ENCODE peak calls at places on chromosome 20, in ten cellular contexts. H is lower lobe of right lung; O is CD4-positive, alpha-beta T cell; W is tibial artery; E is right lobe of liver; V is MM.1S; D is GM23338; X is cardiac muscle cell; R is K562; P is IMR-90. S is an unnamed sample. For H3K27me3, the result is how much of the 10 kb centered on the place peaks cover.

GRCh38 chr20:42485566-42485965 is 704.1 kb downstream of the PTPRT start:
- DNase-seq in H (no peak), O (no peak), W (no peak), E (no peak), V (no peak), D (no peak), X (no peak), R (no peak), P (no peak), S (no peak)

GRCh38 chr20:19780261-19780660 is 22.2 kb downstream of the RIN2 start:
- DNase-seq in H (no peak), O (no peak), W (no peak), E (no peak), V (no peak), D (no peak), X (no peak), R (no peak), P (no peak), S (no peak)

GRCh38 chr20:6623989-6624388 is 143.5 kb upstream of the BMP2 start:
- DNase-seq in H (no peak), O (no peak), W (no peak), E (no peak), V (peak), D (peak), X (peak), R (no peak), P (no peak), S (no peak)

GRCh38 chr20:33285861-33286495 is 3.0 kb downstream of the BPIFB1 start:
- DNase-seq in H (no peak), O (no peak), W (no peak), E (no peak), V (no peak), D (no peak), X (no peak), R (no peak), P (no peak), S (no peak)

GRCh38 chr20:1652104-1652503 is 5.5 kb downstream of the SIRPG start:
- DNase-seq in H (no peak), O (no peak), W (no peak), E (no peak), V (no peak), D (no peak), X (no peak), R (no peak), P (no peak), S (no peak)

GRCh38 chr20:7196481-7196880 is 429.0 kb downstream of the BMP2 start:
- DNase-seq in H (no peak), O (no peak), W (no peak), E (no peak), V (no peak), D (no peak), X (no peak), R (no peak), P (no peak), S (no peak)

GRCh38 chr20:60053125-60053812 is 95.0 kb downstream of the CDH26 start:
- DNase-seq in H (no peak), O (no peak), W (no peak), E (no peak), V (no peak), D (no peak), X (no peak), R (no peak), P (no peak), S (no peak)

GRCh38 chr20:5001174-5002076 is at the start of gene SLC23A2:
- DNase-seq in H (peak), O (peak), W (peak), E (peak), V (peak), D (peak), X (peak), R (peak), P (no peak), S (peak)

GRCh38 chr20:5150226-5151076 is 23.6 kb downstream of the CDS2 start:
- DNase-seq in H (no peak), O (no peak), W (no peak), E (no peak), V (no peak), D (no peak), X (no peak), R (no peak), P (peak), S (no peak)

GRCh38 chr20:23225407-23226060 is 125.1 kb upstream of the NXT1 start:
- DNase-seq in H (peak), O (no peak), W (peak), E (no peak), V (no peak), D (no peak), X (no peak), R (peak), P (peak), S (no peak)

GRCh38 chr20:58711266-58712051 is 18.9 kb downstream of the NPEPL1 start:
- DNase-seq in H (no peak), O (no peak), W (peak), E (no peak), V (no peak), D (no peak), X (no peak), R (no peak), P (no peak), S (no peak)

GRCh38 chr20:18496042-18496441 is 983 bp downstream of the RBBP9 start:
- DNase-seq in H (no peak), O (no peak), W (no peak), E (no peak), V (peak), D (peak), X (peak), R (no peak), P (no peak), S (no peak)

GRCh38 chr20:16864069-16864468 is 115.9 kb downstream of the OTOR start:
- DNase-seq in H (no peak), O (no peak), W (no peak), E (peak), V (peak), D (no peak), X (no peak), R (no peak), P (peak), S (no peak)

GRCh38 chr20:57679113-57679512 is 30.7 kb downstream of the PMEPA1 start:
- DNase-seq in H (no peak), O (no peak), W (no peak), E (no peak), V (peak), D (no peak), X (no peak), R (no peak), P (no peak), S (no peak)

GRCh38 chr20:34189572-34190163 is 51.6 kb upstream of the ASIP start:
- DNase-seq in H (no peak), O (no peak), W (no peak), E (no peak), V (no peak), D (no peak), X (no peak), R (peak), P (no peak), S (no peak)

GRCh38 chr20:16671753-16672152 is 58.1 kb upstream of the SNRPB2 start:
- DNase-seq in H (no peak), O (no peak), W (no peak), E (no peak), V (no peak), D (no peak), X (no peak), R (no peak), P (no peak), S (no peak)

GRCh38 chr20:17710379-17711305 is 10.9 kb downstream of the BANF2 start:
- DNase-seq in H (no peak), O (no peak), W (peak), E (peak), V (no peak), D (peak), X (peak), R (no peak), P (peak), S (no peak)

GRCh38 chr20:37346232-37346525 is 239 bp downstream of the SRC start:
- DNase-seq in H (no peak), O (no peak), W (no peak), E (no peak), V (no peak), D (no peak), X (no peak), R (no peak), P (no peak), S (no peak)

GRCh38 chr20:35561268-35561667 is 19.4 kb downstream of the ERGIC3 start:
- DNase-seq in H (no peak), O (no peak), W (no peak), E (no peak), V (peak), D (peak), X (peak), R (peak), P (peak), S (peak)

GRCh38 chr20:60055740-60056139 is 97.5 kb downstream of the CDH26 start:
- DNase-seq in H (peak), O (peak), W (peak), E (peak), V (no peak), D (no peak), X (no peak), R (no peak), P (no peak), S (no peak)

GRCh38 chr20:64163776-64164122 is 503 bp upstream of the MYT1 start:
- DNase-seq in H (no peak), O (no peak), W (no peak), E (no peak), V (no peak), D (no peak), X (no peak), R (no peak), P (no peak), S (no peak)

GRCh38 chr20:9617940-9618339 is 103.5 kb downstream of the LAMP5 start:
- DNase-seq in H (no peak), O (no peak), W (no peak), E (no peak), V (peak), D (peak), X (peak), R (no peak), P (peak), S (peak)

GRCh38 chr20:43538855-43539700 is 19.7 kb upstream of the SGK2 start:
- DNase-seq in H (no peak), O (no peak), W (peak), E (peak), V (no peak), D (no peak), X (no peak), R (no peak), P (peak), S (no peak)

GRCh38 chr20:23624307-23624706 is 13.4 kb downstream of the CST3 start:
- DNase-seq in H (no peak), O (no peak), W (no peak), E (no peak), V (no peak), D (no peak), X (no peak), R (no peak), P (no peak), S (no peak)

DNA sequence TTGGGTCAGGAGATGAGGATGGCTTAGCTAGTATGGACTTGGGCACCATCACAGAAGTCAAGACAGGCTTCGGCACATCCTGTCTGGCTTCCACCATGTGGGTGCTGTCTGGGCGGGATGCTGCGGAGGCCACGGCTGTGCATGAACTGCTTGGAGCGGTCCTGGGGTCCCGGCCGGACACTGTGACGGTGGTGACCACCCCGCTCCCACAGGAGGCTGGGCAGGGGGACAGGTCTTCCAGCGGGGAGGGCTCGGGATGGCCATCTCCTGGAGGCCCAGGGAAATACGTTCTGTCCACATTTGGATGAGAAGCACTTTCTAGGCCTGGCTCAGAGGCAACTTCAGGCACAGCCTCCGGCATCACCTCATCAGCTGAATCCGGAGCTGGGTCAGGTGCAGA is 32.1 kb upstream of the TCFL5 start:
- DNase-seq in H (peak), O (no peak), W (no peak), E (no peak), V (no peak), D (no peak), X (no peak), R (no peak), P (no peak), S (peak)
- TF ChIP-seq CTCF in H (no peak), O (no peak), W (no peak), E (no peak), V (no peak), D (peak), X (peak), R (peak), P (peak), S (peak)

DNA sequence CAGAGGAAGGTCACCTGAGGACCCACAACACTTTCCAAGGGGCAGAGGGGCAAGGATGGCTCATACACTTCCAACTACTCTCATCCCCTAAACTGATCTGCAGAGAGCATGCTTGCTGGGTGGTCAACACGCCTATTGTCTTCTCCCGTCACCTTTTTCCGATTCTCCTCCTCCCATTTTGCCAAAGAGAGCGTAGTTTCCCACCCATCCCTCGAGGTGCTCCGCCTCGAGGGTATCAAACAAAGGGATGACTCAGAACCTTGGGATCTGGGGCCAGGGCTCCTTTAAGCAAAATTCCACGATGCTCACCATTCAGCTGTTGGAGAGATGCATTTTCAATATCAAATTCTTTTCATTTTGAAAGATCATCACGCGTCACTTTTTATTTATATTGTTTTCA is 507.5 kb upstream of the SULF2 start:
- DNase-seq in H (no peak), O (no peak), W (no peak), E (no peak), V (no peak), D (peak), X (no peak), R (no peak), P (no peak), S (no peak)
- H3K27me3 ChIP-seq in H (under half), O (under half), W (under half), E (under half), V (under half), D (under half), X (under half), R (under half), P (under half), S (under half)

GRCh38 chr20:62441986-62442539 is 14.7 kb upstream of the RBBP8NL start:
- DNase-seq in H (no peak), O (no peak), W (no peak), E (no peak), V (no peak), D (no peak), X (no peak), R (no peak), P (no peak), S (no peak)
- TF ChIP-seq CTCF in H (no peak), O (no peak), W (no peak), E (no peak), V (no peak), D (no peak), X (no peak), R (no peak), P (no peak), S (no peak)

GRCh38 chr20:56625837-56626236 is 3.3 kb upstream of the TFAP2C start:
- DNase-seq in H (no peak), O (no peak), W (no peak), E (no peak), V (no peak), D (peak), X (no peak), R (no peak), P (no peak), S (no peak)
- H3K27me3 ChIP-seq in H (half or more), O (half or more), W (half or more), E (half or more), V (under half), D (half or more), X (half or more), R (under half), P (half or more), S (half or more)

DNA sequence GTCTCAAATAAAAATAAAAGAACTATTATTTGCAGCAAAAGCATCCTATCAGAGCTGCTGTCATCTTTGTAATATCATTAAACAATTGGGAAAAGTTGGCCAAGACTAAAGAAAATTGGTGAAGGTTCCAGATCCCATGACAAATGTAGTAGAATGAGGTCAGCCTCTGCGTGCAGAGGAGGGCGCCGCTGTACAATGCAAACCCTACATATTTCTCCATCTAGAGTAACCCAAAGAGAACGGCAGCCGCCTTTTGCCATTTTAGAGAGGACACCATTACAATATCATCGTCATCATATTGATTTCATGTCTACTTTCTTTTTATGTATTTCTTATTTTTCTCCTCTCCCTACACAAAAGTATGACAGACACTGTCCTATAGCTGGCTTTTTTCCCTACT is 59.5 kb downstream of the ZMYND8 start:
- DNase-seq in H (no peak), O (no peak), W (peak), E (no peak), V (no peak), D (peak), X (no peak), R (no peak), P (no peak), S (no peak)
- TF ChIP-seq CTCF in H (peak), O (no peak), W (no peak), E (peak), V (no peak), D (peak), X (peak), R (peak), P (no peak), S (peak)

GRCh38 chr20:32052090-32052791 is at the start of gene HCK:
- DNase-seq in H (peak), O (no peak), W (no peak), E (peak), V (no peak), D (peak), X (peak), R (no peak), P (no peak), S (no peak)
- H3K27me3 ChIP-seq in H (under half), O (half or more), W (half or more), E (under half), V (half or more), D (half or more), X (half or more), R (under half), P (half or more), S (under half)

DNA sequence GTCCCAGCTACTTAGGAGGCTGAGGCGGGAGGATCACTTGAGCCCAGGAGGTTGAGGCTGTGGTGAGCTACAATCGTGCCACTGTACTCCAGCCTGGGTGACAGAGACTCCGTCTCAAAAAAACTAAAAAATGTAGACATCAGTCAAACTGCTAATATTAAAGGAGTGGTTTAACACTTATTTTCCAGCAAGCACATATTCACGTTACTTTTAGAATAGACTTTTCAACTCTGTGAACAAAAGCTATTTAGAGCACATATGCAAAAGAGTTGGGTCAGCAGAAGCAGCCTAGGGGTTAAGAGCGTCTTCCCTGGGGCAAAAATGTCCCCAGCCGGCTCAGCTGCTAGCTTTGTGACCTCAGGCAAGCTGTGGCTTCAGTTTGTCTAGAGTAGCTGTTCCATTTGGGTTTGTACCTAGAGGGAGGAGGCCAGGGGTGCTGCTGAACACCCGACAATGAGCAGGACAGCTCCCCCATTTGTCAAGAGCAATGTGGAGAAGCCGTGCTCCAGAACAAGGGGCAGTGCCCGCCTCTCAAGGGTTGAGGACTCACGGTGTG is 62.5 kb upstream of the PTGIS start:
- DNase-seq in H (peak), O (no peak), W (no peak), E (no peak), V (peak), D (no peak), X (no peak), R (no peak), P (no peak), S (no peak)
- TF ChIP-seq CTCF in H (no peak), O (no peak), W (no peak), E (no peak), V (no peak), D (no peak), X (no peak), R (no peak), P (no peak), S (no peak)